ENCODE peak calls at places on chromosome 20, in eight cellular contexts. P, G, D, Z, X, U, I and C are unnamed samples.

GRCh38 chr20:64256282-64256947 is 867 bp downstream of the PCMTD2 start:
- DNase-seq in G (peak; percentile 42), D (no peak), I (no peak), U (no peak), P (no peak), X (no peak), Z (no peak), C (no peak)

GRCh38 chr20:33154252-33154651 is 13.7 kb upstream of the BPIFA2 start:
- DNase-seq in Z (no peak), I (no peak), U (no peak), G (no peak), X (no peak), P (no peak), D (no peak), C (no peak)

GRCh38 chr20:2822073-2822472 is 5.9 kb downstream of the TMEM239 start:
- DNase-seq in U (no peak), X (no peak), P (peak; percentile 31), I (no peak), D (peak; percentile 36), G (peak; percentile 56), Z (no peak), C (no peak)

GRCh38 chr20:39358052-39358451 is 395.9 kb downstream of the DHX35 start:
- DNase-seq in P (no peak), D (no peak), X (no peak), Z (no peak), G (no peak), I (no peak), U (no peak), C (no peak)

GRCh38 chr20:41428285-41428684 is 61.7 kb upstream of the EMILIN3 start:
- DNase-seq in I (no peak), G (no peak), X (no peak), P (no peak), U (no peak), D (no peak), Z (no peak), C (no peak)

GRCh38 chr20:59004493-59004762 is 2.6 kb downstream of the CTSZ start:
- DNase-seq in U (no peak), P (no peak), Z (peak; percentile 39), I (no peak), G (no peak), D (no peak), X (no peak), C (no peak)

GRCh38 chr20:7792131-7792869 is 148.0 kb downstream of the HAO1 start:
- DNase-seq in I (no peak), Z (no peak), X (no peak), D (no peak), U (no peak), P (no peak), G (no peak), C (no peak)

GRCh38 chr20:34979366-34980153 is 23.9 kb downstream of the MYH7B start:
- DNase-seq in G (peak; percentile 100), I (peak; percentile 97), D (no peak), X (peak; percentile 71), U (no peak), P (no peak), Z (no peak), C (peak; percentile 15)

GRCh38 chr20:5741089-5741488 is 9.1 kb upstream of the SHLD1 start:
- DNase-seq in X (no peak), P (no peak), D (peak; percentile 34), G (no peak), I (no peak), U (no peak), Z (no peak), C (peak; percentile 64)